ENCODE peak calls at places on chromosomes 11 and 22, in nine cellular contexts. G, C, P, O, Y, J, D, A and L are unnamed samples.

GRCh38 chr11:35134403-35135126 is 4.4 kb upstream of the CD44 start:
- DNase-seq in A (no peak), P (no peak), Y (no peak), G (no peak), C (no peak), D (no peak), O (no peak), J (no peak), L (no peak)

GRCh38 chr11:120102862-120103118 is 35.1 kb downstream of the TRIM29 start:
- DNase-seq in C (no peak), A (no peak), O (no peak), G (no peak), Y (no peak), D (no peak), J (no peak), P (no peak), L (no peak)

GRCh38 chr11:112734207-112734606 is 227.0 kb upstream of the NCAM1 start:
- DNase-seq in Y (no peak), P (peak), A (peak), O (peak), J (peak), D (no peak), C (no peak), G (no peak), L (peak)

GRCh38 chr11:111841370-111842053 is 29.9 kb downstream of the ALG9 start:
- DNase-seq in Y (peak), G (peak), C (peak), O (peak), P (peak), J (peak), D (peak), A (peak), L (peak)

GRCh38 chr22:31173386-31174145 is 13.6 kb downstream of the RNF185 start:
- DNase-seq in G (no peak), O (peak), D (no peak), P (no peak), C (no peak), A (no peak), Y (peak), J (no peak), L (no peak)

GRCh38 chr22:20238567-20239062 is 29.5 kb downstream of the RTN4R start:
- DNase-seq in O (peak), A (peak), Y (no peak), P (peak), G (peak), J (peak), D (peak), C (peak), L (peak)

GRCh38 chr11:63802637-63803414 is 10.4 kb upstream of the SPINDOC start:
- DNase-seq in D (no peak), J (no peak), P (no peak), O (peak), G (no peak), Y (peak), C (no peak), A (no peak), L (peak)

GRCh38 chr11:1628506-1629325 is 859 bp upstream of the KRTAP5-5 start:
- DNase-seq in J (peak), D (peak), P (peak), A (peak), G (peak), O (peak), C (no peak), Y (no peak), L (peak)

GRCh38 chr22:48031589-48031988 is 1269.1 kb downstream of the TBC1D22A start:
- DNase-seq in P (no peak), A (no peak), G (no peak), C (no peak), O (no peak), D (no peak), J (no peak), Y (no peak), L (no peak)

GRCh38 chr11:68142441-68143309 is 21.5 kb upstream of the CHKA start:
- DNase-seq in G (no peak), P (no peak), J (no peak), Y (no peak), O (no peak), C (no peak), A (peak), D (no peak), L (no peak)

GRCh38 chr11:40295466-40295865 is 1164.0 kb downstream of the LRRC4C start:
- DNase-seq in O (no peak), A (no peak), G (no peak), P (no peak), Y (no peak), J (no peak), D (no peak), C (no peak), L (no peak)

GRCh38 chr11:36129955-36130354 is 159.3 kb downstream of the COMMD9 start:
- DNase-seq in P (no peak), J (no peak), A (no peak), C (no peak), D (no peak), Y (no peak), G (no peak), O (no peak), L (no peak)